ENCODE peak calls at places on chromosomes 1 and 21, in six cellular contexts. One of them, this sample, is unnamed.

GRCh38 chr1:154221815-154222081 is 993 bp downstream of the UBAP2L start:
- DNase-seq in adrenal gland: no peak
- DNase-seq in choroid plexus epithelial cell: peak
- DNase-seq in fibroblast of mammary gland: peak
- DNase-seq in NB4: peak
- DNase-seq in cardiac muscle cell: peak
- DNase-seq in this sample: peak

GRCh38 chr1:239884776-239885175 is 206.9 kb upstream of the FMN2 start:
- DNase-seq in adrenal gland: peak
- DNase-seq in choroid plexus epithelial cell: no peak
- DNase-seq in fibroblast of mammary gland: peak
- DNase-seq in NB4: no peak
- DNase-seq in cardiac muscle cell: no peak
- DNase-seq in this sample: no peak

GRCh38 chr1:75317976-75318375 is 183.8 kb downstream of the LHX8 start:
- DNase-seq in adrenal gland: no peak
- DNase-seq in choroid plexus epithelial cell: no peak
- DNase-seq in fibroblast of mammary gland: no peak
- DNase-seq in NB4: no peak
- DNase-seq in cardiac muscle cell: no peak
- DNase-seq in this sample: no peak

GRCh38 chr1:65525297-65526048 is 105.0 kb downstream of the LEPR start:
- DNase-seq in adrenal gland: peak
- DNase-seq in choroid plexus epithelial cell: no peak
- DNase-seq in fibroblast of mammary gland: no peak
- DNase-seq in NB4: no peak
- DNase-seq in cardiac muscle cell: peak
- DNase-seq in this sample: no peak

GRCh38 chr1:229535226-229535625 is 23.3 kb downstream of the ABCB10 start:
- DNase-seq in adrenal gland: no peak
- DNase-seq in choroid plexus epithelial cell: no peak
- DNase-seq in fibroblast of mammary gland: no peak
- DNase-seq in NB4: no peak
- DNase-seq in cardiac muscle cell: no peak
- DNase-seq in this sample: no peak

GRCh38 chr1:156284112-156284511 is at the start of gene TMEM79:
- DNase-seq in adrenal gland: no peak
- DNase-seq in choroid plexus epithelial cell: no peak
- DNase-seq in fibroblast of mammary gland: no peak
- DNase-seq in NB4: no peak
- DNase-seq in cardiac muscle cell: no peak
- DNase-seq in this sample: no peak

GRCh38 chr1:71365451-71365850 is 284.6 kb upstream of the ZRANB2 start:
- DNase-seq in adrenal gland: no peak
- DNase-seq in choroid plexus epithelial cell: peak
- DNase-seq in fibroblast of mammary gland: peak
- DNase-seq in NB4: no peak
- DNase-seq in cardiac muscle cell: peak
- DNase-seq in this sample: no peak

GRCh38 chr1:240086726-240087125 is 5.0 kb upstream of the FMN2 start:
- DNase-seq in adrenal gland: no peak
- DNase-seq in choroid plexus epithelial cell: no peak
- DNase-seq in fibroblast of mammary gland: no peak
- DNase-seq in NB4: no peak
- DNase-seq in cardiac muscle cell: no peak
- DNase-seq in this sample: no peak

GRCh38 chr21:38661296-38662223 is 144.2 kb upstream of the ETS2 start:
- DNase-seq in adrenal gland: peak
- DNase-seq in choroid plexus epithelial cell: peak
- DNase-seq in fibroblast of mammary gland: peak
- DNase-seq in NB4: peak
- DNase-seq in cardiac muscle cell: peak
- DNase-seq in this sample: peak

GRCh38 chr21:43935711-43936110 is 70.7 kb downstream of the AGPAT3 start:
- DNase-seq in adrenal gland: no peak
- DNase-seq in choroid plexus epithelial cell: no peak
- DNase-seq in fibroblast of mammary gland: no peak
- DNase-seq in NB4: no peak
- DNase-seq in cardiac muscle cell: no peak
- DNase-seq in this sample: no peak

GRCh38 chr1:121516279-121516967 is 331.6 kb downstream of the SRGAP2C start:
- DNase-seq in adrenal gland: peak
- DNase-seq in choroid plexus epithelial cell: no peak
- DNase-seq in fibroblast of mammary gland: no peak
- DNase-seq in NB4: peak
- DNase-seq in cardiac muscle cell: no peak
- DNase-seq in this sample: no peak

GRCh38 chr21:28308516-28308915 is 684.2 kb downstream of the LTN1 start:
- DNase-seq in adrenal gland: no peak
- DNase-seq in choroid plexus epithelial cell: no peak
- DNase-seq in fibroblast of mammary gland: peak
- DNase-seq in NB4: no peak
- DNase-seq in cardiac muscle cell: no peak
- DNase-seq in this sample: peak

GRCh38 chr1:226119169-226119568 is 56.7 kb downstream of the H3-3A start:
- DNase-seq in adrenal gland: no peak
- DNase-seq in choroid plexus epithelial cell: no peak
- DNase-seq in fibroblast of mammary gland: no peak
- DNase-seq in NB4: no peak
- DNase-seq in cardiac muscle cell: no peak
- DNase-seq in this sample: no peak

GRCh38 chr1:221993444-221993948 is 251.6 kb upstream of the DUSP10 start:
- DNase-seq in adrenal gland: no peak
- DNase-seq in choroid plexus epithelial cell: no peak
- DNase-seq in fibroblast of mammary gland: no peak
- DNase-seq in NB4: no peak
- DNase-seq in cardiac muscle cell: no peak
- DNase-seq in this sample: no peak

GRCh38 chr1:151146416-151147131 is at the start of gene SEMA6C:
- DNase-seq in adrenal gland: peak
- DNase-seq in choroid plexus epithelial cell: peak
- DNase-seq in fibroblast of mammary gland: peak
- DNase-seq in NB4: peak
- DNase-seq in cardiac muscle cell: peak
- DNase-seq in this sample: peak

GRCh38 chr1:21921100-21921875 is 15.8 kb downstream of the HSPG2 start:
- DNase-seq in adrenal gland: peak
- DNase-seq in choroid plexus epithelial cell: no peak
- DNase-seq in fibroblast of mammary gland: no peak
- DNase-seq in NB4: no peak
- DNase-seq in cardiac muscle cell: no peak
- DNase-seq in this sample: no peak

GRCh38 chr1:37987679-37988078 is 2.1 kb downstream of the SF3A3 start:
- DNase-seq in adrenal gland: no peak
- DNase-seq in choroid plexus epithelial cell: no peak
- DNase-seq in fibroblast of mammary gland: no peak
- DNase-seq in NB4: no peak
- DNase-seq in cardiac muscle cell: no peak
- DNase-seq in this sample: no peak

GRCh38 chr1:77126309-77126708 is 92.9 kb downstream of the PIGK start:
- DNase-seq in adrenal gland: peak
- DNase-seq in choroid plexus epithelial cell: peak
- DNase-seq in fibroblast of mammary gland: peak
- DNase-seq in NB4: peak
- DNase-seq in cardiac muscle cell: peak
- DNase-seq in this sample: peak

GRCh38 chr1:203039609-203040517 is 13.6 kb downstream of the PPFIA4 start:
- DNase-seq in adrenal gland: no peak
- DNase-seq in choroid plexus epithelial cell: no peak
- DNase-seq in fibroblast of mammary gland: no peak
- DNase-seq in NB4: peak
- DNase-seq in cardiac muscle cell: no peak
- DNase-seq in this sample: no peak

DNA sequence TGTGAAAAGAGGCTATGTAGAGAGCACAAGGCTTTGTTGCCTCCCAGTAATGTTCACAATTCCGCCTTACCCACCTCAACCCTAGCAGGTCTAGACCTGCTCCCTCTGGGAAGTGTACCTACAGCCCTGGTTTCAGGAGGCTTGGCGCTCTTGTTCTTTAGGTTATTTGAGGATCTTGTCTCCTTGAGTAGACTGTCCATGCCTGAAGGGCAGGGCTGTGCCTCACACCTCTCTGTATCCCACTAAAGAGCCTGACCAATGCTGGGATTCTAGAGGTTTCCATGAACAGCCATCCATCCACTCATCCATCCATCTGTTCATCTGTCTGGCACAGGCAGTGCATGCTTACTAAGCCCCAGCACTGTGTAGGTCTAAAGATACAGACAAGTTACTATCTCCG is 1.0 kb downstream of the RAB7B start:
- DNase-seq in adrenal gland: no peak
- DNase-seq in choroid plexus epithelial cell: no peak
- DNase-seq in fibroblast of mammary gland: no peak
- DNase-seq in NB4: no peak
- DNase-seq in cardiac muscle cell: no peak
- DNase-seq in this sample: no peak
- H3K4me3 ChIP-seq in adrenal gland: no peak
- H3K4me3 ChIP-seq in choroid plexus epithelial cell: no peak
- H3K4me3 ChIP-seq in fibroblast of mammary gland: peak
- H3K4me3 ChIP-seq in NB4: peak
- H3K4me3 ChIP-seq in cardiac muscle cell: no peak
- H3K4me3 ChIP-seq in this sample: peak

DNA sequence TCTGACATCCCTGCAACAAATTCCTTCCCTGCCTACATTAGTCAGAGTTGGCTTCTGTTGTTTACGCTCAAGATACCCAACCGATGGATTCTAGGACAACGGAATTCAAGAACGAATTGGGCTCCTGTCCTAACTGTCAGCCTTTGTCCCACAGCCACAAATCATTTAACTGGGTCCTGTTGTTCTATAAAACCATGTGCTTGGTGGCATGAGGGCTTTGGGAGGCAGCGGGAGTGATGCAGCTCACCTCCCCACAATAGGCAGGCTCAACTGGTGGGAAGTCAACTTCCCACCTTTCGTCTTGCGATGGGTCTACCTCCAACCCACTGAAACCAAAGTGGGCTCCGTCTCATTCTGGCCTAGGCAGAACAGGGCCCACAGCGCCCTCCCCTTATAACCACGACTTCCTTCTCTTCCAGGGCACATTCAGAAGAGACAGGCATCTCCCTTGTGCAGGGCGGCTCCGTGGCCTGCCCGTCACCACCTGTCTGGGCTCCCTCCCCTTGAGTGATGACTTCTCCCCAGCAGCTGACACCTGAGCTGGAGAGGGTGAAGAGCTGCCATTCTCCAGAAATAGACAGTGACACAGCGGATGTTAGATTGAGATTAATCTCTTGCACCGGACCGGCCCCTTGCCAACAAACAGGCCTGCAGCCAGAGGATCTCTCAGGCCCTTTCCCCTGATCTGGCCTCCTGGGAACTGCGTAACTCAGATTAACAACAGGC is 26.5 kb downstream of the LRRC38 start:
- DNase-seq in adrenal gland: peak
- DNase-seq in choroid plexus epithelial cell: no peak
- DNase-seq in fibroblast of mammary gland: no peak
- DNase-seq in NB4: no peak
- DNase-seq in cardiac muscle cell: no peak
- DNase-seq in this sample: no peak
- TF ChIP-seq CTCF in adrenal gland: no peak
- TF ChIP-seq CTCF in choroid plexus epithelial cell: no peak
- TF ChIP-seq CTCF in fibroblast of mammary gland: no peak
- TF ChIP-seq CTCF in NB4: no peak
- TF ChIP-seq CTCF in cardiac muscle cell: no peak
- TF ChIP-seq CTCF in this sample: no peak

GRCh38 chr1:220093361-220094015 is 444 bp upstream of the IARS2 start:
- DNase-seq in adrenal gland: no peak
- DNase-seq in choroid plexus epithelial cell: peak
- DNase-seq in fibroblast of mammary gland: peak
- DNase-seq in NB4: no peak
- DNase-seq in cardiac muscle cell: peak
- DNase-seq in this sample: no peak
- H3K4me3 ChIP-seq in adrenal gland: no peak
- H3K4me3 ChIP-seq in choroid plexus epithelial cell: peak
- H3K4me3 ChIP-seq in fibroblast of mammary gland: no peak
- H3K4me3 ChIP-seq in NB4: peak
- H3K4me3 ChIP-seq in cardiac muscle cell: peak
- H3K4me3 ChIP-seq in this sample: no peak

GRCh38 chr1:197621761-197622160 is 153.5 kb downstream of the DENND1B start:
- DNase-seq in adrenal gland: no peak
- DNase-seq in choroid plexus epithelial cell: no peak
- DNase-seq in fibroblast of mammary gland: no peak
- DNase-seq in NB4: no peak
- DNase-seq in cardiac muscle cell: no peak
- DNase-seq in this sample: no peak

GRCh38 chr1:197622371-197622770 is 152.9 kb downstream of the DENND1B start:
- DNase-seq in adrenal gland: no peak
- DNase-seq in choroid plexus epithelial cell: no peak
- DNase-seq in fibroblast of mammary gland: no peak
- DNase-seq in NB4: no peak
- DNase-seq in cardiac muscle cell: no peak
- DNase-seq in this sample: no peak

GRCh38 chr1:197618065-197618464 is 157.2 kb downstream of the DENND1B start:
- DNase-seq in adrenal gland: no peak
- DNase-seq in choroid plexus epithelial cell: peak
- DNase-seq in fibroblast of mammary gland: peak
- DNase-seq in NB4: no peak
- DNase-seq in cardiac muscle cell: peak
- DNase-seq in this sample: peak

GRCh38 chr1:197620660-197621273 is 154.5 kb downstream of the DENND1B start:
- DNase-seq in adrenal gland: no peak
- DNase-seq in choroid plexus epithelial cell: no peak
- DNase-seq in fibroblast of mammary gland: no peak
- DNase-seq in NB4: no peak
- DNase-seq in cardiac muscle cell: no peak
- DNase-seq in this sample: no peak

DNA sequence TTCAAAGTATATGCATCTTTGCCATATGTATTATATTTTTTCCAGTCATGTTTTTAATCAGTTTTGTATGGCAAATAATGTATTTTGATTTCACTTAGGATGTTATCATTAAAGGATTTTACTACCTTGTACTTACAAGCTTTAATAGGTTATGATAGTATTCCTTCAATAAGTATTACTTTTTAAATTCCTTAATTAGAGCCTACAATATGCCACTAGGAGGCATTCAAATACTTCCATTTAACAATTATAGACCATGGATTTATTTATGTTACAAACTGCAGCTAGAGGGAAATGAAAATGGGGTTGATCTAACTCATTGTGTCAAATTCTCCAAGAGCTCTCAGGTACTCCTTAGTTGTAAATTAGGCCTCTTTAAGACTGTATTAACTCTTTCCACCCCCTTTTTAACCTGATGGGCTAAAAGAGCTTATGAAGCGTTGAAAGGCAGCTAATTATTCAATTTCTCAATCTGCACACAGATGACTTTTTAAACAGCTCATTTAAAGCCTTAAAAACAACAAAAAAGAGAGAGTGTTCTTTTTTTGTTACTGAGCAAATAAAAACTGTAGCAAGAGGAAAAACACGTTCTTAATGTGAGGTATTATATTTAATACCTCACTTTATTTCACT is 156.2 kb downstream of the DENND1B start:
- DNase-seq in adrenal gland: no peak
- DNase-seq in choroid plexus epithelial cell: peak
- DNase-seq in fibroblast of mammary gland: peak
- DNase-seq in NB4: peak
- DNase-seq in cardiac muscle cell: peak
- DNase-seq in this sample: peak
- TF ChIP-seq CTCF in adrenal gland: peak
- TF ChIP-seq CTCF in choroid plexus epithelial cell: peak
- TF ChIP-seq CTCF in fibroblast of mammary gland: peak
- TF ChIP-seq CTCF in NB4: no peak
- TF ChIP-seq CTCF in cardiac muscle cell: peak
- TF ChIP-seq CTCF in this sample: peak

GRCh38 chr1:47593001-47593568 is 155.2 kb downstream of the FOXD2 start:
- DNase-seq in adrenal gland: no peak
- DNase-seq in choroid plexus epithelial cell: no peak
- DNase-seq in fibroblast of mammary gland: no peak
- DNase-seq in NB4: no peak
- DNase-seq in cardiac muscle cell: no peak
- DNase-seq in this sample: no peak
- H3K4me3 ChIP-seq in adrenal gland: no peak
- H3K4me3 ChIP-seq in choroid plexus epithelial cell: peak
- H3K4me3 ChIP-seq in fibroblast of mammary gland: no peak
- H3K4me3 ChIP-seq in NB4: no peak
- H3K4me3 ChIP-seq in cardiac muscle cell: peak
- H3K4me3 ChIP-seq in this sample: no peak

This sample was measured in fibroblast of the aortic adventitia.